ENCODE peak calls at places on chromosomes 2 and 18, in five cellular contexts. One of them, this sample, is unnamed.

GRCh38 chr2:187547353-187547979 is 6.8 kb downstream of the TFPI start:
- DNase-seq in BJ: peak
- DNase-seq in mesendoderm: peak
- DNase-seq in brain microvascular endothelial cell: peak
- DNase-seq in bronchial epithelial cell: peak
- DNase-seq in this sample: peak

GRCh38 chr2:86788881-86789686 is 1.6 kb downstream of the CD8A start:
- DNase-seq in BJ: no peak
- DNase-seq in brain microvascular endothelial cell: no peak
- DNase-seq in mesendoderm: peak
- DNase-seq in bronchial epithelial cell: no peak
- DNase-seq in this sample: no peak

GRCh38 chr2:142131016-142131714 is at the start of gene LRP1B:
- DNase-seq in BJ: no peak
- DNase-seq in brain microvascular endothelial cell: peak
- DNase-seq in bronchial epithelial cell: peak
- DNase-seq in mesendoderm: peak
- DNase-seq in this sample: no peak

GRCh38 chr2:16661536-16661935 is 4.1 kb downstream of the CYRIA start:
- DNase-seq in mesendoderm: no peak
- DNase-seq in bronchial epithelial cell: no peak
- DNase-seq in brain microvascular endothelial cell: no peak
- DNase-seq in BJ: no peak
- DNase-seq in this sample: no peak

GRCh38 chr2:71612581-71613520 is 159.5 kb downstream of the DYSF start:
- DNase-seq in BJ: no peak
- DNase-seq in bronchial epithelial cell: no peak
- DNase-seq in mesendoderm: no peak
- DNase-seq in brain microvascular endothelial cell: no peak
- DNase-seq in this sample: no peak

GRCh38 chr2:207422307-207422960 is 107.3 kb upstream of the CREB1 start:
- DNase-seq in bronchial epithelial cell: no peak
- DNase-seq in mesendoderm: no peak
- DNase-seq in brain microvascular endothelial cell: no peak
- DNase-seq in BJ: no peak
- DNase-seq in this sample: no peak

GRCh38 chr2:232142049-232142448 is 180.5 kb downstream of the DIS3L2 start:
- DNase-seq in BJ: no peak
- DNase-seq in brain microvascular endothelial cell: peak
- DNase-seq in bronchial epithelial cell: peak
- DNase-seq in mesendoderm: peak
- DNase-seq in this sample: no peak

GRCh38 chr2:145631561-145631960 is 1111.6 kb upstream of the ZEB2 start:
- DNase-seq in brain microvascular endothelial cell: no peak
- DNase-seq in bronchial epithelial cell: peak
- DNase-seq in BJ: no peak
- DNase-seq in mesendoderm: no peak
- DNase-seq in this sample: peak

GRCh38 chr2:3147641-3148530 is 229.7 kb downstream of the EIPR1 start:
- DNase-seq in BJ: no peak
- DNase-seq in mesendoderm: no peak
- DNase-seq in brain microvascular endothelial cell: no peak
- DNase-seq in bronchial epithelial cell: no peak
- DNase-seq in this sample: no peak

GRCh38 chr2:230665263-230665691 is 47.4 kb upstream of the CAB39 start:
- DNase-seq in bronchial epithelial cell: no peak
- DNase-seq in mesendoderm: no peak
- DNase-seq in brain microvascular endothelial cell: no peak
- DNase-seq in BJ: no peak
- DNase-seq in this sample: no peak

GRCh38 chr2:229942671-229943070 is 20.4 kb downstream of the FBXO36 start:
- DNase-seq in mesendoderm: no peak
- DNase-seq in brain microvascular endothelial cell: no peak
- DNase-seq in BJ: no peak
- DNase-seq in bronchial epithelial cell: no peak
- DNase-seq in this sample: no peak

GRCh38 chr18:23591011-23591410 is 4.7 kb upstream of the NPC1 start:
- DNase-seq in mesendoderm: peak
- DNase-seq in brain microvascular endothelial cell: peak
- DNase-seq in BJ: no peak
- DNase-seq in bronchial epithelial cell: no peak
- DNase-seq in this sample: no peak

GRCh38 chr18:75727479-75727878 is 300.0 kb upstream of the SMIM21 start:
- DNase-seq in bronchial epithelial cell: no peak
- DNase-seq in mesendoderm: peak
- DNase-seq in brain microvascular endothelial cell: peak
- DNase-seq in BJ: no peak
- DNase-seq in this sample: no peak

GRCh38 chr18:46821856-46822711 is 65.2 kb upstream of the ST8SIA5 start:
- DNase-seq in mesendoderm: no peak
- DNase-seq in BJ: no peak
- DNase-seq in brain microvascular endothelial cell: no peak
- DNase-seq in bronchial epithelial cell: no peak
- DNase-seq in this sample: no peak

GRCh38 chr2:120797421-120798289 is 62.0 kb downstream of the GLI2 start:
- DNase-seq in BJ: no peak
- DNase-seq in mesendoderm: no peak
- DNase-seq in bronchial epithelial cell: no peak
- DNase-seq in brain microvascular endothelial cell: no peak
- DNase-seq in this sample: no peak

GRCh38 chr18:6242004-6242403 is 172.7 kb downstream of the L3MBTL4 start:
- DNase-seq in mesendoderm: no peak
- DNase-seq in BJ: no peak
- DNase-seq in brain microvascular endothelial cell: no peak
- DNase-seq in bronchial epithelial cell: no peak
- DNase-seq in this sample: no peak

GRCh38 chr2:8609357-8609804 is 72.5 kb upstream of the ID2 start:
- DNase-seq in BJ: no peak
- DNase-seq in mesendoderm: peak
- DNase-seq in bronchial epithelial cell: no peak
- DNase-seq in brain microvascular endothelial cell: no peak
- DNase-seq in this sample: no peak

GRCh38 chr2:121969155-121969554 is 213.7 kb downstream of the TSN start:
- DNase-seq in bronchial epithelial cell: no peak
- DNase-seq in brain microvascular endothelial cell: no peak
- DNase-seq in mesendoderm: no peak
- DNase-seq in BJ: no peak
- DNase-seq in this sample: no peak

GRCh38 chr2:233265899-233266431 is 14.5 kb downstream of the ATG16L1 start:
- DNase-seq in brain microvascular endothelial cell: no peak
- DNase-seq in bronchial epithelial cell: no peak
- DNase-seq in BJ: no peak
- DNase-seq in mesendoderm: no peak
- DNase-seq in this sample: no peak

GRCh38 chr2:208937521-208937920 is 486.3 kb upstream of the MAP2 start:
- DNase-seq in brain microvascular endothelial cell: no peak
- DNase-seq in mesendoderm: no peak
- DNase-seq in BJ: no peak
- DNase-seq in bronchial epithelial cell: no peak
- DNase-seq in this sample: no peak

GRCh38 chr18:79590191-79591039 is 89.2 kb upstream of the CTDP1 start:
- DNase-seq in bronchial epithelial cell: no peak
- DNase-seq in mesendoderm: no peak
- DNase-seq in brain microvascular endothelial cell: peak
- DNase-seq in BJ: no peak
- DNase-seq in this sample: no peak

GRCh38 chr18:13284330-13285027 is 65.9 kb downstream of the LDLRAD4 start:
- DNase-seq in brain microvascular endothelial cell: no peak
- DNase-seq in BJ: no peak
- DNase-seq in bronchial epithelial cell: no peak
- DNase-seq in mesendoderm: no peak
- DNase-seq in this sample: no peak

GRCh38 chr2:173571021-173571821 is 216.5 kb downstream of the CDCA7 start:
- DNase-seq in BJ: no peak
- DNase-seq in mesendoderm: peak
- DNase-seq in bronchial epithelial cell: peak
- DNase-seq in brain microvascular endothelial cell: peak
- DNase-seq in this sample: no peak

GRCh38 chr2:218859556-218859993 is at the start of gene WNT6:
- DNase-seq in brain microvascular endothelial cell: no peak
- DNase-seq in BJ: no peak
- DNase-seq in mesendoderm: no peak
- DNase-seq in bronchial epithelial cell: no peak
- DNase-seq in this sample: no peak

GRCh38 chr18:37348729-37349128 is 216.9 kb downstream of the CELF4 start:
- DNase-seq in brain microvascular endothelial cell: no peak
- DNase-seq in mesendoderm: no peak
- DNase-seq in BJ: no peak
- DNase-seq in bronchial epithelial cell: no peak
- DNase-seq in this sample: no peak

GRCh38 chr2:172048195-172048995 is 36.9 kb upstream of the DLX1 start:
- DNase-seq in bronchial epithelial cell: no peak
- DNase-seq in BJ: no peak
- DNase-seq in mesendoderm: no peak
- DNase-seq in brain microvascular endothelial cell: no peak
- DNase-seq in this sample: no peak

GRCh38 chr2:239298126-239298804 is 102.6 kb downstream of the HDAC4 start:
- DNase-seq in BJ: no peak
- DNase-seq in brain microvascular endothelial cell: no peak
- DNase-seq in bronchial epithelial cell: peak
- DNase-seq in mesendoderm: no peak
- DNase-seq in this sample: no peak

GRCh38 chr2:190576565-190576964 is 42.0 kb upstream of the NEMP2 start:
- DNase-seq in brain microvascular endothelial cell: peak
- DNase-seq in bronchial epithelial cell: peak
- DNase-seq in mesendoderm: no peak
- DNase-seq in BJ: no peak
- DNase-seq in this sample: no peak
- H3K4me3 ChIP-seq in brain microvascular endothelial cell: no peak
- H3K4me3 ChIP-seq in bronchial epithelial cell: no peak
- H3K4me3 ChIP-seq in mesendoderm: no peak
- H3K4me3 ChIP-seq in BJ: no peak
- H3K4me3 ChIP-seq in this sample: no peak

GRCh38 chr18:48939368-48940097 is 11.2 kb downstream of the SMAD7 start:
- DNase-seq in brain microvascular endothelial cell: no peak
- DNase-seq in BJ: no peak
- DNase-seq in bronchial epithelial cell: no peak
- DNase-seq in mesendoderm: no peak
- DNase-seq in this sample: no peak
- H3K4me3 ChIP-seq in brain microvascular endothelial cell: peak
- H3K4me3 ChIP-seq in BJ: peak
- H3K4me3 ChIP-seq in bronchial epithelial cell: no peak
- H3K4me3 ChIP-seq in mesendoderm: no peak
- H3K4me3 ChIP-seq in this sample: peak

GRCh38 chr2:104863585-104864279 is 9.8 kb downstream of the POU3F3 start:
- DNase-seq in mesendoderm: peak
- DNase-seq in BJ: no peak
- DNase-seq in brain microvascular endothelial cell: no peak
- DNase-seq in bronchial epithelial cell: no peak
- DNase-seq in this sample: no peak
- H3K4me3 ChIP-seq in mesendoderm: no peak
- H3K4me3 ChIP-seq in BJ: no peak
- H3K4me3 ChIP-seq in brain microvascular endothelial cell: no peak
- H3K4me3 ChIP-seq in bronchial epithelial cell: no peak
- H3K4me3 ChIP-seq in this sample: no peak

DNA sequence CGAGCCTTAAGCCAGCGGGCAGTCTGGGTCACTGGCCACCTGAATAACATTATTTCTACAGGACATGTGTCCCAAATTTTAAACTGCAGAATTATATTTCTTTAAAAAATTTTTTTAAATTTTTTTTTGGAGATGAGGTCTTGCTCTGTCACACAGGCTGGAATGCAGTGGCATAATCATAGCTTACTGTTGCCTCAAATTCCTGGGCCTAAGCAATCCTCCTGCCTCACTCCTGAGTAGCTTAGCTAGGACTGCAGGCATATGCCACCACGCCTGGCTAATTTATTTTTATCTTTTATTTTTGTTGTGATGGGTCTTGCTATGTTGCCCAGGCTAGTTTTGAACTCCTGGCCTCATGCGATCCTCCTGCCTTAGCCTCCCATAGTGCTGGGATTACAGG is 10.7 kb downstream of the WIPF1 start:
- DNase-seq in bronchial epithelial cell: no peak
- DNase-seq in brain microvascular endothelial cell: no peak
- DNase-seq in BJ: no peak
- DNase-seq in mesendoderm: peak
- DNase-seq in this sample: no peak
- H3K4me3 ChIP-seq in bronchial epithelial cell: no peak
- H3K4me3 ChIP-seq in brain microvascular endothelial cell: no peak
- H3K4me3 ChIP-seq in BJ: no peak
- H3K4me3 ChIP-seq in mesendoderm: no peak
- H3K4me3 ChIP-seq in this sample: no peak

DNA sequence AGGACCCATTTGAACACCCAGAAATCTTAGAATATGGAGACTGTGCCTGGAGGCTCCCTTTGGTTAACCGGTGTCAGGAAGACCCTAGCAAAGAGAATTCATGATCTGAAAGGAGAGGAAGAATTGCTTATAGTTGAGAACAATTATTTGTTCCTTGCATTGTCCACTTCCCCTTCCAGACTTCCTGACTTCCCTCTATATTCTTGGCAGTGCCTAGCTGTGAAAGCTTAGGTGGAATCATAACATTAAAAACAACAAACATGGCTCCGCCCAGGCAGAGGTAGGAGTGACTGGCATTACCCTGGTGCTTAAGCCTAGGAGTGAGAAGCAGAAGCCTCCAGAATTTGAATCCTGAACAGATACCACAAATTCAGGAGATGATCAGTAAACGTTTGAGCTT is 1.9 kb downstream of the TTL start:
- DNase-seq in mesendoderm: no peak
- DNase-seq in bronchial epithelial cell: peak
- DNase-seq in brain microvascular endothelial cell: no peak
- DNase-seq in BJ: no peak
- DNase-seq in this sample: no peak
- H3K4me3 ChIP-seq in mesendoderm: no peak
- H3K4me3 ChIP-seq in bronchial epithelial cell: no peak
- H3K4me3 ChIP-seq in brain microvascular endothelial cell: no peak
- H3K4me3 ChIP-seq in BJ: no peak
- H3K4me3 ChIP-seq in this sample: peak

GRCh38 chr18:27009293-27009692 is 143.8 kb upstream of the AQP4 start:
- DNase-seq in BJ: no peak
- DNase-seq in brain microvascular endothelial cell: no peak
- DNase-seq in bronchial epithelial cell: no peak
- DNase-seq in mesendoderm: no peak
- DNase-seq in this sample: no peak

GRCh38 chr18:27017901-27018500 is 152.5 kb upstream of the AQP4 start:
- DNase-seq in mesendoderm: peak
- DNase-seq in brain microvascular endothelial cell: no peak
- DNase-seq in BJ: no peak
- DNase-seq in bronchial epithelial cell: peak
- DNase-seq in this sample: no peak

GRCh38 chr18:27014841-27015240 is 149.3 kb upstream of the AQP4 start:
- DNase-seq in BJ: no peak
- DNase-seq in mesendoderm: no peak
- DNase-seq in bronchial epithelial cell: no peak
- DNase-seq in brain microvascular endothelial cell: no peak
- DNase-seq in this sample: no peak
- H3K4me3 ChIP-seq in BJ: no peak
- H3K4me3 ChIP-seq in mesendoderm: no peak
- H3K4me3 ChIP-seq in bronchial epithelial cell: no peak
- H3K4me3 ChIP-seq in brain microvascular endothelial cell: no peak
- H3K4me3 ChIP-seq in this sample: no peak

DNA sequence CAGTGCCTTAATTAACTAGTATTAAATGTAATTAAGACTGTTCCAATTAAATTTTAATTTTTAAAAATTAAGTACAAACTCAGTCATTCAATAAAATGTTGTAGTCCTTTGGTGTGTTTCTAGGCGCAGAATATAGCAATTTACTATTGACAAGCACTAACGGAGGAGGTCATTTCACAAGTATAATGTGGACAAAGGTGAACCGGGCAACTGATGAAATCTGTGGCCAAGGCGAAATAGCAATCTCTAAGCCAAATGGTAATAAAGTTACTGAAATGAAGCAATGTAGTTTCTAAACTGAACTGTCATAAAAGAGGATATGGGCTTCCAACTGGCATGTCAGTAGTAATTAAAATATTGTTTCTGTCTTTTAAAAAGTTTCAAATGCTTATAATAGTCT is 27.5 kb downstream of the FIGN start:
- DNase-seq in brain microvascular endothelial cell: no peak
- DNase-seq in mesendoderm: no peak
- DNase-seq in bronchial epithelial cell: no peak
- DNase-seq in BJ: no peak
- DNase-seq in this sample: no peak
- H3K4me3 ChIP-seq in brain microvascular endothelial cell: no peak
- H3K4me3 ChIP-seq in mesendoderm: no peak
- H3K4me3 ChIP-seq in bronchial epithelial cell: no peak
- H3K4me3 ChIP-seq in BJ: no peak
- H3K4me3 ChIP-seq in this sample: no peak